ENCODE peak calls at places on chromosomes 7 and 10, in five cellular contexts. K is H9, D is neuronal stem cell, N is H1, Q is trophoblast cell. T is an unnamed sample. For H3K4me1, the result is how much of the 10 kb centered on the place peaks cover.

GRCh38 chr10:36094091-36094490 is 452.0 kb upstream of the FZD8 start:
- DNase-seq in N (no peak), Q (no peak), D (no peak), K (no peak), T (no peak)

GRCh38 chr10:115402690-115403089 is 309.5 kb downstream of the ATRNL1 start:
- DNase-seq in D (no peak), N (no peak), Q (no peak), K (no peak), T (peak)

GRCh38 chr7:120055300-120055699 is 217.7 kb upstream of the KCND2 start:
- DNase-seq in K (no peak), D (no peak), Q (peak), N (no peak), T (peak)

GRCh38 chr10:29827512-29827911 is 192.7 kb upstream of the SVIL start:
- DNase-seq in K (no peak), D (no peak), N (no peak), Q (no peak), T (no peak)

GRCh38 chr7:43513236-43513635 is 69.7 kb upstream of the STK17A start:
- DNase-seq in K (no peak), N (no peak), D (no peak), Q (no peak), T (no peak)

GRCh38 chr7:24981544-24981951 is 1.6 kb upstream of the OSBPL3 start:
- DNase-seq in K (peak), N (no peak), D (no peak), Q (peak), T (peak)

GRCh38 chr7:46178685-46179084 is 257.6 kb upstream of the IGFBP3 start:
- DNase-seq in N (peak), D (no peak), K (no peak), Q (no peak), T (no peak)

GRCh38 chr10:10223129-10223528 is 794.5 kb upstream of the CELF2 start:
- DNase-seq in Q (peak), N (no peak), D (no peak), K (no peak), T (no peak)

GRCh38 chr10:70456164-70456563 is 14.7 kb upstream of the NODAL start:
- DNase-seq in N (no peak), K (peak), D (no peak), Q (no peak), T (no peak)

GRCh38 chr7:158657189-158657746 is 47.3 kb downstream of the NCAPG2 start:
- DNase-seq in K (no peak), Q (no peak), N (no peak), D (no peak), T (no peak)

GRCh38 chr7:131328387-131329175 is 905 bp downstream of the MKLN1 start:
- DNase-seq in D (no peak), K (no peak), N (no peak), Q (peak), T (peak)

GRCh38 chr10:70917635-70918034 is 29.3 kb upstream of the PCBD1 start:
- DNase-seq in D (no peak), Q (no peak), K (no peak), N (no peak), T (no peak)

GRCh38 chr10:6815346-6815745 is 235.3 kb upstream of the PRKCQ start:
- DNase-seq in K (no peak), D (no peak), Q (no peak), N (no peak), T (no peak)

GRCh38 chr10:100562806-100563293 is 27.1 kb downstream of the HIF1AN start:
- DNase-seq in D (no peak), K (peak), Q (no peak), N (peak), T (peak)

GRCh38 chr10:52906046-52906445 is 133.5 kb upstream of the MBL2 start:
- DNase-seq in Q (no peak), K (no peak), D (no peak), N (no peak), T (no peak)

GRCh38 chr10:132387723-132388210 is 9.2 kb upstream of the PWWP2B start:
- DNase-seq in D (peak), Q (no peak), K (peak), N (no peak), T (peak)

GRCh38 chr7:126022452-126022851 is 1092.8 kb upstream of the POT1 start:
- DNase-seq in K (no peak), Q (no peak), N (no peak), D (no peak), T (no peak)

GRCh38 chr7:15998617-15999016 is 312.1 kb upstream of the MEOX2 start:
- DNase-seq in K (no peak), N (no peak), Q (no peak), D (no peak), T (no peak)

GRCh38 chr7:87361320-87361719 is 15.9 kb downstream of the CROT start:
- DNase-seq in K (no peak), Q (no peak), D (no peak), N (no peak), T (no peak)

GRCh38 chr7:121394709-121395140 is 1.4 kb downstream of the FAM3C start:
- DNase-seq in N (no peak), Q (no peak), D (no peak), K (no peak), T (no peak)

GRCh38 chr10:12130237-12130872 is 878 bp downstream of the SEC61A2 start:
- DNase-seq in K (peak), D (peak), N (no peak), Q (no peak), T (peak)

GRCh38 chr10:126458453-126458852 is 70.2 kb upstream of the ADAM12 start:
- DNase-seq in Q (no peak), D (no peak), K (no peak), N (no peak), T (peak)

GRCh38 chr7:1973321-1974251 is 259.2 kb downstream of the MAD1L1 start:
- DNase-seq in N (no peak), Q (no peak), K (no peak), D (no peak), T (no peak)

GRCh38 chr7:28958235-28958945 is at the start of gene TRIL:
- DNase-seq in D (peak), N (no peak), Q (no peak), K (peak), T (peak)

GRCh38 chr7:94348142-94348541 is 46.6 kb upstream of the COL1A2 start:
- DNase-seq in N (no peak), D (no peak), Q (no peak), K (no peak), T (peak)

GRCh38 chr7:90816511-90817142 is 220.5 kb downstream of the CDK14 start:
- DNase-seq in N (no peak), D (no peak), K (no peak), Q (peak), T (peak)

GRCh38 chr7:68317476-68317875 is 1280.8 kb upstream of the AUTS2 start:
- DNase-seq in N (no peak), D (no peak), K (no peak), Q (no peak), T (no peak)

GRCh38 chr10:58157076-58157766 is 110.5 kb downstream of the IPMK start:
- DNase-seq in K (no peak), D (no peak), Q (no peak), N (no peak), T (peak)

GRCh38 chr7:101113860-101114259 is 13.0 kb upstream of the SERPINE1 start:
- DNase-seq in D (no peak), N (no peak), Q (peak), K (no peak), T (no peak)
- H3K18ac ChIP-seq in D (no peak), N (no peak), Q (no peak), K (no peak), T (peak)

GRCh38 chr7:13416071-13416470 is 573.4 kb downstream of the ETV1 start:
- DNase-seq in Q (no peak), D (no peak), K (no peak), N (no peak), T (no peak)
- H3K4me1 ChIP-seq in Q (under half), D (under half), K (under half), N (under half), T (under half)

GRCh38 chr7:92251181-92251580 is 5.4 kb downstream of the ANKIB1 start:
- DNase-seq in Q (no peak), D (no peak), K (no peak), N (no peak), T (no peak)

GRCh38 chr7:92259610-92260247 is 14.0 kb downstream of the ANKIB1 start:
- DNase-seq in K (no peak), Q (peak), D (no peak), N (no peak), T (no peak)

GRCh38 chr7:92253251-92253650 is 7.5 kb downstream of the ANKIB1 start:
- DNase-seq in K (no peak), Q (no peak), N (no peak), D (no peak), T (no peak)

GRCh38 chr7:92259062-92259461 is 13.3 kb downstream of the ANKIB1 start:
- DNase-seq in N (no peak), D (no peak), Q (no peak), K (no peak), T (no peak)

DNA sequence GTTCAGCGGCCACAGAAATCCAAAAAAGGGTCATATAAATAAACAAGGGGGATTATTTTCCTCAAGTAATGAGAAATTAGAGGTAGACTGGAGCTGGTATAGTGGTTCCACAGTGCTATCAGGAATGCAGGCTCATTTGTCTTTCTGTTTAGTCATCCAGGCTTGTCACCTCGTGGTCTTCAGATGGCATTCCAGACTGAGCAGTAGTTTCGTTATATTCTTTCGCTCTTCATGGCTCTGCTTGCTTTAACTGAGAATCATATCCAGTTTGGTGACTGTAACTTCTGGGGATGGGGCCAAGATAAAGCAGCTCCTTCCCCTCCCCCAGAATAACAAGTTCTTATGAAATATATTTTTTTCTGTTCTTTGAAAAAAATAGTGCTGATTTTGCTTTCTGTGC is 9.5 kb downstream of the ANKIB1 start:
- DNase-seq in Q (peak), D (no peak), K (no peak), N (no peak), T (peak)
- H2BK12ac ChIP-seq in Q (no peak), D (no peak), K (no peak), N (no peak), T (no peak)

GRCh38 chr10:50324680-50325393 is 73.5 kb upstream of the ASAH2 start:
- DNase-seq in K (no peak), Q (no peak), D (no peak), N (no peak), T (no peak)
- H3K18ac ChIP-seq in K (no peak), Q (no peak), D (no peak), N (no peak), T (no peak)

DNA sequence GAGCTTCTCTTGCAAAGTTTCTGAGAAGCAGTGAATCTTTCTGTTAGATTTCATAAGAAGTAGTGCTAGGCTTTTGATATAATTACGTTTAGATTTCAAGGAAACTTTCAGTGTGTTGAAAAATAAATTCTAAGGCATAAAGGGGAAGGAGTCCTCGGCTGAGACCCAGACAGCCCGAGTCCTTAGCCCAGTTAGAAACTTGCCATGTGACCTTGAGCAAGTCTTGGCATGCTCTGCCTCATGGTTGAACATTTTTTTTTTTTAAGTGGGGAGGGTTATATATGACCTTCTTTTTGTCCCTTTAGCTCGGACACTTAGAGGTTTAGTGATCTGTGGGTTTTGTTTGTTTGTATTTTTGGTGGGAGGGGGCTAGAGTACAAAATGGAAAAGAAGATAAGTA is 117.5 kb downstream of the TCF7L2 start:
- DNase-seq in D (no peak), Q (no peak), N (no peak), K (no peak), T (no peak)
- H3K4me1 ChIP-seq in D (under half), Q (under half), N (under half), K (under half), T (under half)

GRCh38 chr10:128870830-128871597 is 596.0 kb upstream of the MGMT start:
- DNase-seq in Q (no peak), N (no peak), K (no peak), D (no peak), T (no peak)
- H2BK12ac ChIP-seq in Q (no peak), N (no peak), K (no peak), D (no peak), T (no peak)

DNA sequence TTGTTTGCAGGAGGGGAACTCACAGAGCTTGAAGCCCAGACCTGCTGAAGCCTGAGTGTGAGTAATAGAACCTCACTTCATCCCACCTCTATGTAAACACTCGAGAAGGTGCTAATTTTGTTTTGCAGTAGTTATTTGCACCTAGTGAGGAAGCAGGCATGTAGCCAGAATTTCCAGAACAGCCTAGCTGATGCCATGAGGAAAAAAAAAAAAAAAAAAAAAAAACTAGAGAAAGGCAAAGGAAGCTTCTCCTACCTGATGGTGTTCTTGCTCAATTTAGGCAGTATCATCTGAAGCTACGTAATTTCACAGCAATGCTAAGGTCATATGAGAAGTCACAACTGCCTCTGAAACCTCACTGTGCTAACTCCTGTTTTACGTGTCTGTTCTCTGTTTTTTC is 13.6 kb upstream of the GPR37 start:
- DNase-seq in N (no peak), K (no peak), Q (no peak), D (no peak), T (no peak)
- H3K18ac ChIP-seq in N (no peak), K (no peak), Q (no peak), D (no peak), T (no peak)

GRCh38 chr7:34747842-34748241 is 89.8 kb downstream of the NPSR1 start:
- DNase-seq in N (no peak), K (no peak), D (no peak), Q (no peak), T (no peak)
- H3K4me1 ChIP-seq in N (under half), K (under half), D (under half), Q (under half), T (under half)

DNA sequence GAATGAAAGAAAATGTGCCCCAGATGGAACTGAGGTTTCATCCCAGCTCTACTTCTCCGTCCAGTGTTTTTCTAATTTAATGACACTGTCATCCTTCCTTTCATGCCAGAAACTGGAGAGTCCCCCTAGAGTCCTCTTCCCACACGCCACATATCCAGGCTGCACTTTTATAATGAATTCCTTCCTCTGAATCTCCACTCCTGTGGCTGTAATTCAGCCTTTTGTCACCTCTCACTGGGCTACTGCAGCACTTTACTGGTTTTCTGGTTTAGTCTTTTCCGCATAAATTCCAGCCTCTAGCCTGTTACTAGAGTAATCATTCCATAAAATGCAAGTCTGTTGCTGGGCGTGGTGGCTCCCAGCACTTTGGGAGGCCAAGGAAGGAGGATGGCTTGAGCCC is 142.6 kb upstream of the RHEB start:
- DNase-seq in N (no peak), D (no peak), Q (no peak), K (no peak), T (no peak)
- H2BK12ac ChIP-seq in N (no peak), D (no peak), Q (no peak), K (no peak), T (no peak)

T was measured in mesenchymal stem cell.